ENCODE peak calls at places on chromosomes 5 and 9, in six cellular contexts. Z is cardiac muscle cell, U is transverse colon, D is fibroblast of mammary gland, L is fibroblast of the aortic adventitia, N is cardiac fibroblast. I is an unnamed sample.

GRCh38 chr5:17190242-17190778 is 27.1 kb upstream of the BASP1 start:
- DNase-seq in Z (peak), U (no peak), D (peak), L (peak), N (peak), I (no peak)

GRCh38 chr9:11128156-11128555 is 515.4 kb upstream of the PTPRD start:
- DNase-seq in Z (no peak), U (no peak), D (no peak), L (no peak), N (no peak), I (no peak)

GRCh38 chr5:17910318-17910717 is 276.1 kb downstream of the TAF11L14 start:
- DNase-seq in Z (no peak), U (no peak), D (peak), L (no peak), N (peak), I (no peak)

GRCh38 chr9:92432972-92433548 is 8.8 kb upstream of the OMD start:
- DNase-seq in Z (no peak), U (no peak), D (no peak), L (no peak), N (no peak), I (no peak)

GRCh38 chr5:80083115-80083890 is 48.2 kb downstream of the THBS4 start:
- DNase-seq in Z (peak), U (no peak), D (peak), L (peak), N (peak), I (no peak)

GRCh38 chr5:107619781-107620180 is 51.0 kb downstream of the EFNA5 start:
- DNase-seq in Z (no peak), U (no peak), D (no peak), L (no peak), N (no peak), I (no peak)

GRCh38 chr5:32020271-32020670 is 153.8 kb downstream of the GOLPH3 start:
- DNase-seq in Z (no peak), U (no peak), D (no peak), L (no peak), N (no peak), I (no peak)

GRCh38 chr5:54785729-54786548 is 199.5 kb downstream of the ESM1 start:
- DNase-seq in Z (peak), U (peak), D (no peak), L (peak), N (peak), I (no peak)

GRCh38 chr9:126869368-126869767 is 8.9 kb downstream of the ZBTB34 start:
- DNase-seq in Z (no peak), U (no peak), D (peak), L (no peak), N (no peak), I (no peak)

GRCh38 chr5:31404325-31404724 is 127.6 kb downstream of the DROSHA start:
- DNase-seq in Z (peak), U (no peak), D (no peak), L (peak), N (no peak), I (no peak)

GRCh38 chr5:147234825-147235635 is at the start of gene STK32A:
- DNase-seq in Z (peak), U (peak), D (peak), L (no peak), N (peak), I (peak)

GRCh38 chr9:73073337-73074175 is 78.1 kb upstream of the ANXA1 start:
- DNase-seq in Z (no peak), U (no peak), D (peak), L (no peak), N (peak), I (no peak)

GRCh38 chr5:159402328-159402727 is 72.0 kb upstream of the IL12B start:
- DNase-seq in Z (no peak), U (no peak), D (no peak), L (no peak), N (no peak), I (no peak)

GRCh38 chr9:27033815-27034403 is 28.4 kb upstream of the LRRC19 start:
- DNase-seq in Z (peak), U (peak), D (peak), L (peak), N (peak), I (peak)

GRCh38 chr5:168654225-168654624 is 75.1 kb upstream of the PANK3 start:
- DNase-seq in Z (peak), U (no peak), D (peak), L (peak), N (no peak), I (peak)

GRCh38 chr9:118630931-118631595 is 738.2 kb downstream of the BRINP1 start:
- DNase-seq in Z (no peak), U (no peak), D (peak), L (no peak), N (no peak), I (no peak)

GRCh38 chr5:122493776-122494518 is 181.9 kb downstream of the SNCAIP start:
- DNase-seq in Z (no peak), U (no peak), D (no peak), L (no peak), N (no peak), I (peak)

GRCh38 chr9:117414220-117414905 is 494 bp downstream of the ASTN2 start:
- DNase-seq in Z (peak), U (no peak), D (peak), L (peak), N (no peak), I (peak)

GRCh38 chr5:94043311-94043710 is 301.9 kb upstream of the POU5F2 start:
- DNase-seq in Z (no peak), U (no peak), D (no peak), L (no peak), N (no peak), I (no peak)

GRCh38 chr5:2895876-2896275 is 144.4 kb upstream of the IRX2 start:
- DNase-seq in Z (no peak), U (no peak), D (no peak), L (no peak), N (no peak), I (no peak)

GRCh38 chr5:145990077-145990653 is 53.8 kb downstream of the SH3RF2 start:
- DNase-seq in Z (no peak), U (no peak), D (no peak), L (no peak), N (no peak), I (no peak)

GRCh38 chr5:83471405-83472212 is at the start of gene VCAN:
- DNase-seq in Z (peak), U (peak), D (peak), L (peak), N (peak), I (peak)

GRCh38 chr9:36470891-36471290 is 70.8 kb upstream of the RNF38 start:
- DNase-seq in Z (peak), U (peak), D (peak), L (peak), N (peak), I (no peak)

GRCh38 chr5:92268343-92268742 is 885.2 kb upstream of the ARRDC3 start:
- DNase-seq in Z (no peak), U (no peak), D (no peak), L (no peak), N (no peak), I (no peak)

GRCh38 chr5:170268153-170268689 is 29.4 kb downstream of the LCP2 start:
- DNase-seq in Z (no peak), U (no peak), D (no peak), L (no peak), N (no peak), I (no peak)

GRCh38 chr5:132372542-132372941 is 3.0 kb downstream of the SLC22A5 start:
- DNase-seq in Z (no peak), U (no peak), D (no peak), L (no peak), N (no peak), I (no peak)

GRCh38 chr9:135087489-135087791 is at the start of gene OLFM1:
- DNase-seq in Z (peak), U (peak), D (peak), L (peak), N (peak), I (no peak)

GRCh38 chr9:85202596-85202995 is 533.1 kb downstream of the NTRK2 start:
- DNase-seq in Z (peak), U (no peak), D (no peak), L (peak), N (no peak), I (no peak)

GRCh38 chr9:27019589-27019988 is 14.1 kb upstream of the LRRC19 start:
- DNase-seq in Z (peak), U (no peak), D (peak), L (no peak), N (peak), I (no peak)

GRCh38 chr5:1747079-1747802 is 52.4 kb downstream of the MRPL36 start:
- DNase-seq in Z (no peak), U (no peak), D (no peak), L (no peak), N (no peak), I (peak)

GRCh38 chr5:4563400-4563799 is 576.7 kb upstream of the ADAMTS16 start:
- DNase-seq in Z (no peak), U (no peak), D (peak), L (peak), N (peak), I (no peak)

GRCh38 chr5:1474875-1475543 is 29.8 kb upstream of the SLC6A3 start:
- DNase-seq in Z (no peak), U (no peak), D (no peak), L (no peak), N (no peak), I (no peak)

GRCh38 chr5:25991639-25992038 is 1046.7 kb downstream of the CDH9 start:
- DNase-seq in Z (no peak), U (no peak), D (no peak), L (no peak), N (no peak), I (no peak)

DNA sequence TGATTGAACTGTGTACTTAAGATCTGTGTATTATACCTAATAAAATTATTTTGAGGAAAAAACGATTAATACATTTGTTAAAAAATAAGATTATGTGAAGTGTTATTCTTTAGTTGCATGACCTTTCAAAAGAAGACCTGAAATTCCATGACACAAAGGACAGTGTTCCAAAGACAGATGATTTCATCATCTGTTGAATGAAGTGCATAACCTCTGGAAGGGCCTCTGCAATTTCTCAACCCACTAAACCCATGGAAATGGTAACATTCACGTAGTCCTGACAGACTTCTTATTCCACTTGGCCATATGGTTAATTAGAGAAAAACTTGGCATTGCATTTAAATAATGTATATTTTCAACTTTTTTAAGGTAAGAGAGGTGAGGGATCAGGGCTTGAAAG is 167.2 kb upstream of the CTNND2 start:
- DNase-seq in Z (no peak), U (no peak), D (no peak), L (no peak), N (no peak), I (no peak)
- TF ChIP-seq CTCF in Z (no peak), U (no peak), D (no peak), L (no peak), N (no peak), I (no peak)

GRCh38 chr9:96232539-96233241 is 69.3 kb downstream of the HSD17B3 start:
- DNase-seq in Z (peak), U (peak), D (peak), L (peak), N (peak), I (no peak)

GRCh38 chr9:96242829-96243228 is 59.1 kb downstream of the HSD17B3 start:
- DNase-seq in Z (no peak), U (no peak), D (no peak), L (no peak), N (no peak), I (no peak)

GRCh38 chr9:96241391-96241809 is 60.6 kb downstream of the HSD17B3 start:
- DNase-seq in Z (peak), U (no peak), D (no peak), L (no peak), N (no peak), I (no peak)

GRCh38 chr9:96232164-96232538 is 69.8 kb downstream of the HSD17B3 start:
- DNase-seq in Z (no peak), U (no peak), D (no peak), L (no peak), N (no peak), I (no peak)

DNA sequence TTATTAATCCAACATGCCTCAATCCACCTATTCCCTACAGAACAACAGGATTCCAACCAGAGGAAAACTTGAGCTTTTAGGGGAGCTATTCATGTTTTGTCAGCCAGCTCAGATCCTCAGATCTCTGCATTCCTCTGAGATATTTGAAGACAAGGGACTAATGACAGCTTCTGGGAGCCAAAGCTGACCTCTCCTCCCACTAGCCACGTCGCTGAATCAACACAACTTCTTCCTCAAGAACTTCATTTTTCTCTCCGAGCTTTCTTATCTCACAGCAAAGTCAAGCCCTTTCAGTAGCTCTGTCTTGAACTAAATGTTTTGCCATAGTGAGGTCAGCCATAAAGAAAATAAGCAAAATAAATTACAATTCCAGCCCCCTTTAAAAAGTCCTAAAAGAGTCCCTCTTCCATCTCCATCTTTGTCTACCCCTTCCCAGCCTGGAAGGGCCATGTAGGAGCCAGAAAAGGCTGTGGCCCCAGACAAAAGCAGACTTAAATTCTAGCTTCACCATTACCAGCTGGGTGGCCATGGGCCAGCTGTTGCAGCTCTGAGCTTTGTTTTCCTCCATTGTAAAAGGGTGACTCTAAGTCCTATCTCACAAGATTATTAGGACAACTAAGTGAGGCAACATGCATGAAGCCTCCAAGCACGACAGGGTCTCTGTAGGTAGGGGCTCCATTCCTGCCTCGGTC is 65.0 kb downstream of the HSD17B3 start:
- DNase-seq in Z (peak), U (no peak), D (no peak), L (no peak), N (no peak), I (no peak)
- TF ChIP-seq CTCF in Z (no peak), U (no peak), D (no peak), L (no peak), N (no peak), I (no peak)

GRCh38 chr9:121599872-121600585 is 51.4 kb upstream of the DAB2IP start:
- DNase-seq in Z (no peak), U (no peak), D (no peak), L (no peak), N (no peak), I (peak)
- TF ChIP-seq CTCF in Z (no peak), U (no peak), D (no peak), L (no peak), N (no peak), I (no peak)

DNA sequence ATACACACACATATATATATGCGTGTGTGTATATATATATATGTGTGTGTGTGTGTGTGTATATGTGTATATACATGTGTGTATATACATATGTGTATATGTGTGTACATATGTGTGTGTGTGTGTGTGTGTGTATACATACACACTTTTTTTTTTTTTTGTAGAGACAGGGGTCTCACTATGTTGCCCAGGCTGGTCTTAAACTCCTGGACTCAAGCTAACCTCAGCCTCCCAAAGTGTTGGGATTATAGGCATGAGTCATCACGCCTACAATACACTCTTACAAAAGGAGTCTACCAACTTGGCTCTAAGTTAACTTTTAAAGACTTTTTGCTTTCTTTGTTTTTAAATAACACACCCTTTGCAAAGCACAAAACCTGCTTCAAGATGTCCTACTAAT is 2.1 kb downstream of the C9orf78 start:
- DNase-seq in Z (no peak), U (no peak), D (peak), L (no peak), N (no peak), I (no peak)
- TF ChIP-seq CTCF in Z (no peak), U (no peak), D (no peak), L (no peak), N (no peak), I (no peak)

GRCh38 chr5:123778641-123779040 is 266.7 kb downstream of the CSNK1G3 start:
- DNase-seq in Z (no peak), U (no peak), D (no peak), L (no peak), N (no peak), I (no peak)

GRCh38 chr5:123771715-123772114 is 259.7 kb downstream of the CSNK1G3 start:
- DNase-seq in Z (no peak), U (no peak), D (no peak), L (no peak), N (no peak), I (no peak)

DNA sequence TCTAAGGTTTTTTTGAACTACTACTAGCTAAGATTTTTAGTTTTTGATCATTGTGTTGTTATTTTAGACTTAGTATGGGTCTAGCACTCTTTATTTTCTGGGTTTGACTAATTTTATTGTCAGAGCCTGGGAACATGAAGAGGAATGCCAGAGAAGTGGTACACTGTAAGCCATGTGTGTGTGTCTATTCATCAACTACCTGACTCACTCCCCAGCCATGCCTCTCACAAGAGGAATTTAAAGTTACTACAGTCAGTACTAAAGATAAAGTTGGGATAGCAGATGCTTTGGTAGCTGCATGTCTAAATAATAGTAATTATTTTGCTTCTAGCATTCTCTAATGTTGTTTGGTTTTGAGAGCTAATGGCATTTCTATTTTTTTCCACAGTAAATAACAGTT is 264.8 kb downstream of the CSNK1G3 start:
- DNase-seq in Z (peak), U (no peak), D (peak), L (peak), N (peak), I (no peak)
- TF ChIP-seq CTCF in Z (no peak), U (no peak), D (no peak), L (no peak), N (no peak), I (no peak)

GRCh38 chr9:71683598-71684235 is 84.6 kb downstream of the CEMIP2 start:
- DNase-seq in Z (peak), U (no peak), D (peak), L (peak), N (peak), I (no peak)
- TF ChIP-seq CTCF in Z (peak), U (no peak), D (peak), L (peak), N (peak), I (no peak)

GRCh38 chr5:52024363-52024762 is 641.1 kb downstream of the ISL1 start:
- DNase-seq in Z (no peak), U (no peak), D (no peak), L (no peak), N (no peak), I (no peak)
- TF ChIP-seq CTCF in Z (no peak), U (no peak), D (no peak), L (no peak), N (no peak), I (no peak)

GRCh38 chr5:136079195-136079985 is 50.6 kb downstream of the TGFBI start:
- DNase-seq in Z (no peak), U (no peak), D (no peak), L (no peak), N (no peak), I (no peak)
- TF ChIP-seq CTCF in Z (peak), U (no peak), D (no peak), L (no peak), N (no peak), I (no peak)

DNA sequence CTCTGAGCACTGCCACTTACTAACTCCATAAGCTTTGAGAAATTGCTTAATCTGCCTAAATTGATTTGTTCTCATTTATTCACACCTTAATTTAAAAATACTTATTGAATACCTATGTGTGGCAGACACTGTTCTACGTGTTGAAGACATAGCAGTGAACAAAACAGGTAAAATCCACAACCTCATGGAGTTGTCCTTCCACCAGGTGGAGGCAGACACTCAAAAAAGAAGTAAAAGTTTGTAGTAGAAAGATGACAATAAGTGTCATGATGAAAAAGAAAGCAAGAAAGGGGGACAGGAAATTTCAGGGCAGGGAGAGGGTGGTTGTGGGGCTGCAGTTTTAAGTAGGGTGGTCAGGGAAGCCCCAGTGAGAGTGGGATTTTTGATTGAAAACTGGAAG is 94.9 kb downstream of the SREK1 start:
- DNase-seq in Z (peak), U (no peak), D (no peak), L (no peak), N (peak), I (no peak)
- TF ChIP-seq CTCF in Z (peak), U (no peak), D (peak), L (no peak), N (peak), I (no peak)

DNA sequence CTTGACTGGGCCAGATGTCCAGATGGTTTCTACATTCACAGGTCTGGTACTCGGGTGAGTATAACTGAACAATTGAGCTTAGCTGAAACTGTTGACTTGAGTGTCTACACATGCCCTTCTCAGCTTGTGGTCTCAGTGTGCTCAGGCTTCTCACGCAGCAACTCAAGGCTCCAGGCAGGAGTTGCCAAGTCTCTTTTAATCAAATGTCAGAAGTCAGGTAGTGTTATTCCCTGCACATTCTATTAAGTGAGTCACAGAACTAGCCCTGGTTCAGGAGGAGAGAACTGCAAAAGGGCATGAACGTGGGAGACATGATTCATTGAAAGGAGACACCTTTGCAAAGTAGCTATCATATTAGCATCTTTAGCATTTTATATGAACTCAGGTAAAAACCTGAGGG is 199.3 kb upstream of the ACTBL2 start:
- DNase-seq in Z (no peak), U (no peak), D (no peak), L (no peak), N (no peak), I (no peak)
- TF ChIP-seq CTCF in Z (no peak), U (no peak), D (no peak), L (no peak), N (no peak), I (no peak)

I was measured in mesothelial cell of epicardium.